ENCODE peak calls at places on chromosomes 13 and 19, in five cellular contexts. W is germinal center; U is cardiac fibroblast; Y is activated naive CD8-positive, alpha-beta T cell treated with anti-CD3 and anti-CD28 coated beads for 36 hours; L is T-helper 2 cell. C is an unnamed sample.

GRCh38 chr19:47603706-47604310 is 5.1 kb upstream of the BICRA start:
- DNase-seq in W (no peak), U (no peak), Y (no peak), L (no peak), C (no peak)

GRCh38 chr13:111115841-111116500 is 861 bp downstream of the ARHGEF7 start:
- DNase-seq in W (no peak), U (peak; percentile 77), Y (no peak), L (no peak), C (no peak)

GRCh38 chr13:80047406-80047805 is 293.5 kb downstream of the SPRY2 start:
- DNase-seq in W (no peak), U (peak; percentile 71), Y (no peak), L (no peak), C (no peak)

GRCh38 chr13:37736040-37736439 is 133.5 kb downstream of the TRPC4 start:
- DNase-seq in W (no peak), U (no peak), Y (no peak), L (no peak), C (no peak)

GRCh38 chr13:99311137-99311536 is 3.9 kb upstream of the GPR183 start:
- DNase-seq in W (no peak), U (no peak), Y (no peak), L (no peak), C (no peak)

GRCh38 chr13:46605824-46606554 is 53.0 kb downstream of the LRCH1 start:
- DNase-seq in W (peak; percentile 31), U (no peak), Y (no peak), L (no peak), C (no peak)

GRCh38 chr19:49832556-49832955 is 14.5 kb downstream of the MED25 start:
- DNase-seq in W (no peak), U (no peak), Y (no peak), L (no peak), C (no peak)

GRCh38 chr13:58773280-58773859 is 1141.8 kb downstream of the PCDH17 start:
- DNase-seq in W (no peak), U (no peak), Y (no peak), L (no peak), C (no peak)

GRCh38 chr19:54485846-54486245 is 12.8 kb upstream of the CDC42EP5 start:
- DNase-seq in W (no peak), U (peak; percentile 2), Y (no peak), L (no peak), C (peak; percentile 64)

GRCh38 chr19:52464798-52465470 is 11.6 kb downstream of the ZNF578 start:
- DNase-seq in W (no peak), U (no peak), Y (no peak), L (no peak), C (peak; percentile 67)

GRCh38 chr19:11203194-11204075 is 6.1 kb upstream of the KANK2 start:
- DNase-seq in W (peak; percentile 72), U (peak; percentile 95), Y (peak; percentile 23), L (no peak), C (no peak)

GRCh38 chr19:20077791-20078463 is at the start of gene ZNF90:
- DNase-seq in W (peak; percentile 93), U (peak; percentile 85), Y (peak; percentile 90), L (peak; percentile 90), C (peak; percentile 94)

GRCh38 chr19:18191640-18192062 is 1.4 kb upstream of the MPV17L2 start:
- DNase-seq in W (no peak), U (no peak), Y (no peak), L (no peak), C (no peak)

GRCh38 chr13:38042771-38043170 is 173.2 kb upstream of the TRPC4 start:
- DNase-seq in W (no peak), U (peak; percentile 14), Y (no peak), L (no peak), C (no peak)

GRCh38 chr13:31951215-31951678 is 80.3 kb upstream of the FRY start:
- DNase-seq in W (no peak), U (no peak), Y (no peak), L (peak; percentile 59), C (no peak)

GRCh38 chr19:45878043-45878794 is 7.7 kb downstream of the IRF2BP1 start:
- DNase-seq in W (no peak), U (no peak), Y (no peak), L (no peak), C (no peak)

GRCh38 chr19:47226426-47227346 is 4.3 kb downstream of the BBC3 start:
- DNase-seq in W (no peak), U (peak; percentile 83), Y (peak; percentile 68), L (peak; percentile 71), C (no peak)

GRCh38 chr19:56199686-56200085 is 2.1 kb upstream of the ZSCAN5B start:
- DNase-seq in W (no peak), U (no peak), Y (no peak), L (no peak), C (no peak)

GRCh38 chr13:27043013-27043412 is 128.6 kb downstream of the USP12 start:
- DNase-seq in W (no peak), U (peak; percentile 89), Y (peak; percentile 11), L (no peak), C (no peak)

GRCh38 chr19:30406220-30406944 is 34.2 kb downstream of the ZNF536 start:
- DNase-seq in W (peak; percentile 18), U (no peak), Y (no peak), L (peak; percentile 3), C (no peak)

GRCh38 chr19:51368366-51369282 is at the start of gene CLDND2:
- DNase-seq in W (no peak), U (no peak), Y (peak; percentile 47), L (no peak), C (no peak)

GRCh38 chr13:23618341-23618740 is 48.1 kb downstream of the TNFRSF19 start:
- DNase-seq in W (no peak), U (peak; percentile 93), Y (no peak), L (no peak), C (no peak)

GRCh38 chr19:35790981-35791813 is 15.8 kb downstream of the ARHGAP33 start:
- DNase-seq in W (peak; percentile 63), U (no peak), Y (no peak), L (peak; percentile 31), C (no peak)

GRCh38 chr19:32935629-32936028 is 36.1 kb downstream of the CEP89 start:
- DNase-seq in W (no peak), U (no peak), Y (no peak), L (no peak), C (no peak)

GRCh38 chr13:75384881-75385707 is 96.9 kb downstream of the TBC1D4 start:
- DNase-seq in W (peak; percentile 17), U (no peak), Y (no peak), L (no peak), C (no peak)

GRCh38 chr13:85347251-85347650 is 452.0 kb downstream of the SLITRK6 start:
- DNase-seq in W (no peak), U (no peak), Y (no peak), L (no peak), C (no peak)

GRCh38 chr19:51571599-51571998 is 516 bp downstream of the ZNF175 start:
- DNase-seq in W (no peak), U (peak; percentile 15), Y (no peak), L (peak; percentile 15), C (no peak)

GRCh38 chr19:15159251-15159650 is 41.5 kb downstream of the NOTCH3 start:
- DNase-seq in W (peak; percentile 23), U (peak; percentile 15), Y (no peak), L (no peak), C (no peak)

GRCh38 chr19:58356236-58356970 is 3.1 kb upstream of the A1BG start:
- DNase-seq in W (peak; percentile 41), U (peak; percentile 45), Y (peak; percentile 66), L (peak; percentile 84), C (no peak)

GRCh38 chr19:45056831-45057230 is 18.0 kb downstream of the CLASRP start:
- DNase-seq in W (no peak), U (no peak), Y (no peak), L (no peak), C (no peak)

GRCh38 chr19:7467009-7467989 is 21.5 kb downstream of the PEX11G start:
- DNase-seq in W (no peak), U (no peak), Y (no peak), L (no peak), C (no peak)

GRCh38 chr19:6593651-6594416 is 2.9 kb upstream of the CD70 start:
- DNase-seq in W (no peak), U (peak; percentile 7), Y (no peak), L (peak; percentile 54), C (no peak)

GRCh38 chr13:51221674-51222509 is at the start of gene FAM124A:
- DNase-seq in W (peak; percentile 58), U (peak; percentile 48), Y (peak; percentile 72), L (peak; percentile 63), C (no peak)